ENCODE peak calls at places on chromosomes 13 and 19, in six cellular contexts. One of them, this sample, is unnamed.

GRCh38 chr19:720691-721160 is 12.0 kb downstream of the PALM start:
- DNase-seq in astrocyte of the spinal cord: no peak
- DNase-seq in H1: peak
- DNase-seq in HFF-Myc: no peak
- DNase-seq in WERI-Rb-1: no peak
- DNase-seq in fibroblast of lung: no peak
- DNase-seq in this sample: no peak

GRCh38 chr13:109271991-109272454 is 514.4 kb downstream of the IRS2 start:
- DNase-seq in astrocyte of the spinal cord: peak
- DNase-seq in H1: no peak
- DNase-seq in WERI-Rb-1: no peak
- DNase-seq in HFF-Myc: no peak
- DNase-seq in fibroblast of lung: peak
- DNase-seq in this sample: no peak

GRCh38 chr19:5341448-5341820 is 822 bp upstream of the PTPRS start:
- DNase-seq in fibroblast of lung: no peak
- DNase-seq in WERI-Rb-1: no peak
- DNase-seq in HFF-Myc: no peak
- DNase-seq in H1: no peak
- DNase-seq in astrocyte of the spinal cord: no peak
- DNase-seq in this sample: no peak

GRCh38 chr13:20546559-20546958 is 20.4 kb upstream of the IFT88 start:
- DNase-seq in fibroblast of lung: no peak
- DNase-seq in WERI-Rb-1: no peak
- DNase-seq in HFF-Myc: no peak
- DNase-seq in astrocyte of the spinal cord: no peak
- DNase-seq in H1: no peak
- DNase-seq in this sample: no peak

GRCh38 chr13:114034481-114034891 is 60.6 kb upstream of the C13orf46 start:
- DNase-seq in fibroblast of lung: peak
- DNase-seq in H1: no peak
- DNase-seq in astrocyte of the spinal cord: peak
- DNase-seq in HFF-Myc: no peak
- DNase-seq in WERI-Rb-1: no peak
- DNase-seq in this sample: no peak

GRCh38 chr19:48646192-48646911 is 365 bp upstream of the CA11 start:
- DNase-seq in fibroblast of lung: peak
- DNase-seq in astrocyte of the spinal cord: peak
- DNase-seq in HFF-Myc: no peak
- DNase-seq in H1: peak
- DNase-seq in WERI-Rb-1: peak
- DNase-seq in this sample: no peak

GRCh38 chr13:102799544-102800144 is 725 bp downstream of the BIVM start:
- DNase-seq in H1: no peak
- DNase-seq in fibroblast of lung: peak
- DNase-seq in astrocyte of the spinal cord: peak
- DNase-seq in WERI-Rb-1: peak
- DNase-seq in HFF-Myc: no peak
- DNase-seq in this sample: no peak

GRCh38 chr19:12723643-12724426 is at the start of gene TNPO2:
- DNase-seq in H1: peak
- DNase-seq in fibroblast of lung: peak
- DNase-seq in WERI-Rb-1: peak
- DNase-seq in HFF-Myc: peak
- DNase-seq in astrocyte of the spinal cord: peak
- DNase-seq in this sample: no peak

GRCh38 chr19:48868196-48868886 is at the start of gene PLEKHA4:
- DNase-seq in WERI-Rb-1: peak
- DNase-seq in fibroblast of lung: peak
- DNase-seq in H1: peak
- DNase-seq in astrocyte of the spinal cord: peak
- DNase-seq in HFF-Myc: no peak
- DNase-seq in this sample: no peak

GRCh38 chr19:42254083-42254849 is 662 bp downstream of the ERF start:
- DNase-seq in WERI-Rb-1: peak
- DNase-seq in H1: peak
- DNase-seq in fibroblast of lung: peak
- DNase-seq in HFF-Myc: no peak
- DNase-seq in astrocyte of the spinal cord: peak
- DNase-seq in this sample: no peak

GRCh38 chr19:12346896-12347295 is 13.5 kb upstream of the ZNF563 start:
- DNase-seq in H1: no peak
- DNase-seq in fibroblast of lung: no peak
- DNase-seq in WERI-Rb-1: no peak
- DNase-seq in astrocyte of the spinal cord: no peak
- DNase-seq in HFF-Myc: no peak
- DNase-seq in this sample: no peak

GRCh38 chr13:32320528-32320927 is 5.2 kb downstream of the BRCA2 start:
- DNase-seq in fibroblast of lung: no peak
- DNase-seq in HFF-Myc: no peak
- DNase-seq in H1: no peak
- DNase-seq in WERI-Rb-1: no peak
- DNase-seq in astrocyte of the spinal cord: no peak
- DNase-seq in this sample: no peak

GRCh38 chr13:30429235-30429634 is 6.9 kb downstream of the UBE2L5 start:
- DNase-seq in HFF-Myc: no peak
- DNase-seq in astrocyte of the spinal cord: no peak
- DNase-seq in WERI-Rb-1: no peak
- DNase-seq in fibroblast of lung: no peak
- DNase-seq in H1: no peak
- DNase-seq in this sample: no peak

GRCh38 chr19:44576843-44577565 is 36.4 kb upstream of the IGSF23 start:
- DNase-seq in astrocyte of the spinal cord: peak
- DNase-seq in WERI-Rb-1: peak
- DNase-seq in fibroblast of lung: peak
- DNase-seq in H1: no peak
- DNase-seq in HFF-Myc: no peak
- DNase-seq in this sample: peak

GRCh38 chr13:95156208-95156607 is 145.0 kb downstream of the ABCC4 start:
- DNase-seq in astrocyte of the spinal cord: peak
- DNase-seq in H1: no peak
- DNase-seq in HFF-Myc: no peak
- DNase-seq in fibroblast of lung: peak
- DNase-seq in WERI-Rb-1: no peak
- DNase-seq in this sample: peak

GRCh38 chr19:49818691-49819331 is 722 bp downstream of the MED25 start:
- DNase-seq in fibroblast of lung: no peak
- DNase-seq in H1: no peak
- DNase-seq in HFF-Myc: no peak
- DNase-seq in astrocyte of the spinal cord: no peak
- DNase-seq in WERI-Rb-1: no peak
- DNase-seq in this sample: no peak

GRCh38 chr19:29263305-29264080 is 50.5 kb upstream of the UQCRFS1 start:
- DNase-seq in H1: peak
- DNase-seq in astrocyte of the spinal cord: no peak
- DNase-seq in HFF-Myc: peak
- DNase-seq in fibroblast of lung: peak
- DNase-seq in WERI-Rb-1: peak
- DNase-seq in this sample: no peak
- H3K4me3 ChIP-seq in H1: no peak
- H3K4me3 ChIP-seq in astrocyte of the spinal cord: no peak
- H3K4me3 ChIP-seq in HFF-Myc: no peak
- H3K4me3 ChIP-seq in fibroblast of lung: no peak
- H3K4me3 ChIP-seq in WERI-Rb-1: no peak
- H3K4me3 ChIP-seq in this sample: no peak

DNA sequence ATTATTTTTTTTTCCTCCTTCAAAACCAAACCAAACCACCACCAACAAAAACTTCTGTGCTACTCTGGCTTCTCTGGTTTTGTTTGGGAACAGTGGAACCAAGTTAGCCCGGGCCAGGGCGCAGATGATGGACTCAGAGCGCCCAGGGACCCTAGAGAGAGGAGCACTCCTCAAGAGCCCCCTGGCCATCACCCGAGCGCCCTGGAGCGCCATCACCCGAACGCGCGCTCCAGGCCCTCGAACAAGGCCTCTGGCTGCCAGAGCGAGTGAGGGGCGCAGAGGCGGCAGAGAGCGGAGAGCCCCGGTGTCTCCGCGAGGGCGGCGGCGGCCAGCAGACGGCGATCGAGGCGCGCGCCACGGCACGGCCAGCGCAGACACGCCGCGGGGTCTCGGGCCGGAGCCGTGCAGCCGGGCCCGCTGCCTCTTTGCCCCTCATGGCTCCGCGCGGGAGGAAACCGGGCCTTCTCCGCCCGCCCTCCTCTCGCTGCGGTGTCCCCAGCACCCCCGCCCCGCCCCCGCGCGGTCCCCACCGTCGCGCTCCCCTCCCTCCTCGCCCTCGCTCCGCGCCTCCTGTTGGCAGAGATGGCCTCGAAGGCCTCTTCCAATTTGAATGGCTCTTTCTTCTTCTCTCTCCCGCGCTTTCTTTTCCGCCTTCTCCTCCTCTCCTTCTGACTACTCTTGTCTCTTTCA is 4.2 kb upstream of the SOX1 start:
- DNase-seq in HFF-Myc: no peak
- DNase-seq in fibroblast of lung: no peak
- DNase-seq in H1: peak
- DNase-seq in WERI-Rb-1: no peak
- DNase-seq in astrocyte of the spinal cord: no peak
- DNase-seq in this sample: no peak
- TF ChIP-seq CTCF in HFF-Myc: no peak
- TF ChIP-seq CTCF in fibroblast of lung: no peak
- TF ChIP-seq CTCF in H1: no peak
- TF ChIP-seq CTCF in WERI-Rb-1: peak
- TF ChIP-seq CTCF in astrocyte of the spinal cord: peak
- TF ChIP-seq CTCF in this sample: peak

DNA sequence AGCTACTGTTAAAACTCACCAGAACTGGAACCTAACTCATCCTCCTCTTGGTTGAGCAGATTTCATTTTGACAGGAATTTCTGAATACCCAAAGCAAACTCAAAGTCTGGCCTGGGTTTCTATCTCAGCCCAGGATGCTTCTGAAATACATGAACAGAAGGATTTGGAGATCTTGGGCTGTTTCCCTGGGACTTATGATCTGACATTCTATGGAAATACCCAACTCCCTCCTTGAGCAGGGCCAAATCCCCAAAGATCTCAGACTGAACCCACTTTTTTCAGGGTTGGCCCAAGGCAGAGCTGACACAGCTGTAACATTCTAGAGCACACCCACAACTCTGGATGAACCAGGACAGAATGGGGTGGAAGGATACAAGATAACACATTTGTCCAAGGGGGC is 1.1 kb upstream of the ITM2B start:
- DNase-seq in H1: no peak
- DNase-seq in WERI-Rb-1: no peak
- DNase-seq in HFF-Myc: no peak
- DNase-seq in fibroblast of lung: no peak
- DNase-seq in astrocyte of the spinal cord: no peak
- DNase-seq in this sample: no peak
- H3K4me3 ChIP-seq in H1: peak
- H3K4me3 ChIP-seq in WERI-Rb-1: no peak
- H3K4me3 ChIP-seq in HFF-Myc: no peak
- H3K4me3 ChIP-seq in fibroblast of lung: no peak
- H3K4me3 ChIP-seq in astrocyte of the spinal cord: no peak
- H3K4me3 ChIP-seq in this sample: no peak

GRCh38 chr19:17784201-17785008 is 10.5 kb upstream of the B3GNT3 start:
- DNase-seq in H1: peak
- DNase-seq in fibroblast of lung: peak
- DNase-seq in WERI-Rb-1: peak
- DNase-seq in astrocyte of the spinal cord: peak
- DNase-seq in HFF-Myc: no peak
- DNase-seq in this sample: peak
- TF ChIP-seq CTCF in H1: peak
- TF ChIP-seq CTCF in fibroblast of lung: peak
- TF ChIP-seq CTCF in WERI-Rb-1: peak
- TF ChIP-seq CTCF in astrocyte of the spinal cord: peak
- TF ChIP-seq CTCF in HFF-Myc: peak
- TF ChIP-seq CTCF in this sample: peak

GRCh38 chr19:33303791-33304759 is 1.7 kb upstream of the CEBPA start:
- DNase-seq in fibroblast of lung: peak
- DNase-seq in HFF-Myc: no peak
- DNase-seq in H1: no peak
- DNase-seq in WERI-Rb-1: no peak
- DNase-seq in astrocyte of the spinal cord: no peak
- DNase-seq in this sample: no peak
- H3K4me3 ChIP-seq in fibroblast of lung: peak
- H3K4me3 ChIP-seq in HFF-Myc: peak
- H3K4me3 ChIP-seq in H1: peak
- H3K4me3 ChIP-seq in WERI-Rb-1: no peak
- H3K4me3 ChIP-seq in astrocyte of the spinal cord: no peak
- H3K4me3 ChIP-seq in this sample: peak

DNA sequence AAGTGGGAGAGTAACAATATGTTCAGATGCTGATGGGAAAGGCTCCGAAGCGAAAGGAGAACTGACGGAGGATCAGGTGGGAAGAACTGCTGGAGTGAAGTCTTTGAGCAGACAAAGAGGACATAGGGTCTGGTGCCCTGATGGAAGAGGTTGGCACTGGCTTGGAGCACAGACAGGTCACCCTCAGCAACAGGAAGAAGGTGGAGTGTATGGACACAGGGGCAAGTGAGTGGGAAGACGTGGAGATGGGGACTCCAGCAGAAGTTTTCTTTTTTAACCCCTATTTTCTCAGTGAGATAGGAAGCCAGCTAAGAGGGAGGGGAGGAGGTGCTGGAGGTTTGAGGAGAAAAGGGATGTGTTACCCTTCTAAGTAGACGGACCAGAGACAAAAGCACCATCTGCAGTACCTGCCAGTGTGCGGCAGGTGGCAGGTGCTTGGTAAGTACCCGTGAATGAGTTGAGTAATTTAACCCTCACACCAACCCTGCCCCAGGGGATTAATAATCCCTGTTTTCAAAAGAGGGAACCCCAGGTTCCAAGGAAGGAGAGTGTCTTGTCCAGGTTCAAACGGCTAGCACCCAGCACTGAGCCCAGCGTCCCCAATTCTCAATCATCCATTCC is 11.2 kb downstream of the HAS1 start:
- DNase-seq in WERI-Rb-1: peak
- DNase-seq in astrocyte of the spinal cord: peak
- DNase-seq in fibroblast of lung: peak
- DNase-seq in H1: peak
- DNase-seq in HFF-Myc: no peak
- DNase-seq in this sample: no peak
- TF ChIP-seq CTCF in WERI-Rb-1: peak
- TF ChIP-seq CTCF in astrocyte of the spinal cord: peak
- TF ChIP-seq CTCF in fibroblast of lung: peak
- TF ChIP-seq CTCF in H1: peak
- TF ChIP-seq CTCF in HFF-Myc: peak
- TF ChIP-seq CTCF in this sample: peak

DNA sequence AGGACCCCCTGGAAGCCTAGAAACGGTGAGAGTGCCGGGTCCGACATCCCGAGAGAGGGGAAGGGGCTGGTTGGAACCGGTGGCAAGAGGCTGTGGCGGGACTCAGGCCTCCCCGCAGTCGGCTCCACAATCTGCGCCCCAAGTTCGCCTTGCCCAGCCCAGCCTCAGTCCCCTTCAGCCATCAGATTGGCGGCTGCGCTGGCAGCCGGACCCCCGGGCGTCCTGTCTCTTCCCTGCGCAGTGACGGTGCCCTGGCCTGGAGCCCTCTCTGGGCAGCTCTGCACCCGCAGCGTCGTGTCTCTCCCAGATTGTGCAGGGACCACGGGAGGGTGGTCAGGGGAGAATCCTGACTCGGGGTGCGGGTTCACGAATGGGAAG is 315 bp downstream of the ZNF492 start:
- DNase-seq in fibroblast of lung: no peak
- DNase-seq in HFF-Myc: no peak
- DNase-seq in WERI-Rb-1: no peak
- DNase-seq in H1: no peak
- DNase-seq in astrocyte of the spinal cord: no peak
- DNase-seq in this sample: no peak
- H3K4me3 ChIP-seq in fibroblast of lung: peak
- H3K4me3 ChIP-seq in HFF-Myc: peak
- H3K4me3 ChIP-seq in WERI-Rb-1: peak
- H3K4me3 ChIP-seq in H1: no peak
- H3K4me3 ChIP-seq in astrocyte of the spinal cord: peak
- H3K4me3 ChIP-seq in this sample: peak